ENCODE peak calls at places on chromosomes 12 and 14, in ten cellular contexts. J is activated gamma-delta T cell treated with Interleukin-2 at 50 U/mL for 16 hours; K is brain pericyte; E is SHP77; W is skeletal muscle cell; A is activated CD8-positive, alpha-beta memory T cell treated with anti-CD3 and anti-CD28 coated beads, Interleukin-2, amount 50 U/mL, for 4 hours; R is GM04504; Z is OCI-M1; B is PC-3; C is fibroblast of the aortic adventitia. G is an unnamed sample.

GRCh38 chr12:59084758-59085383 is 164.6 kb upstream of the LRIG3 start:
- DNase-seq in W (no peak), C (peak), E (peak), Z (no peak), R (peak), B (no peak), K (peak), A (no peak), J (no peak), G (peak)

GRCh38 chr12:6790496-6791150 is 1.3 kb downstream of the CD4 start:
- DNase-seq in W (no peak), Z (peak), R (no peak), A (no peak), K (no peak), C (no peak), E (no peak), B (no peak), J (no peak), G (no peak)

GRCh38 chr12:92553389-92553788 is 149.4 kb upstream of the PLEKHG7 start:
- DNase-seq in Z (no peak), E (no peak), J (no peak), K (no peak), C (no peak), B (no peak), W (no peak), A (no peak), R (no peak), G (no peak)

GRCh38 chr14:51087024-51087423 is 7.9 kb downstream of the TRIM9 start:
- DNase-seq in C (no peak), K (no peak), W (no peak), A (no peak), Z (peak), B (peak), E (peak), J (no peak), R (no peak), G (no peak)

GRCh38 chr14:100498068-100498467 is 89.1 kb downstream of the BEGAIN start:
- DNase-seq in A (no peak), C (no peak), K (no peak), Z (no peak), J (no peak), B (no peak), E (no peak), W (no peak), R (no peak), G (no peak)

GRCh38 chr14:103910262-103910935 is 17.9 kb upstream of the TDRD9 start:
- DNase-seq in J (peak), W (peak), B (peak), K (no peak), A (peak), C (peak), R (peak), Z (peak), E (peak), G (peak)

GRCh38 chr14:101405171-101405883 is 156.0 kb upstream of the DIO3 start:
- DNase-seq in A (no peak), B (peak), J (no peak), Z (no peak), E (no peak), C (no peak), K (no peak), R (no peak), W (peak), G (peak)

GRCh38 chr14:40309124-40309523 is 876.9 kb upstream of the FBXO33 start:
- DNase-seq in A (no peak), R (no peak), K (no peak), C (no peak), W (no peak), J (no peak), Z (no peak), B (no peak), E (no peak), G (no peak)

GRCh38 chr14:104151028-104151385 is 12.6 kb downstream of the KIF26A start:
- DNase-seq in J (no peak), A (no peak), C (no peak), W (no peak), E (no peak), R (no peak), B (no peak), K (no peak), Z (no peak), G (no peak)

GRCh38 chr12:55745361-55746146 is 2.6 kb downstream of the GDF11 start:
- DNase-seq in K (no peak), A (no peak), R (no peak), Z (peak), J (no peak), E (no peak), C (peak), W (no peak), B (no peak), G (no peak)

GRCh38 chr12:78181544-78182162 is 351.0 kb downstream of the NAV3 start:
- DNase-seq in B (peak), C (peak), Z (peak), J (no peak), A (no peak), K (no peak), R (no peak), E (peak), W (no peak), G (peak)

GRCh38 chr12:14833952-14834351 is 9.4 kb downstream of the ART4 start:
- DNase-seq in Z (peak), C (no peak), A (no peak), W (no peak), K (no peak), E (no peak), J (no peak), B (no peak), R (no peak), G (no peak)

GRCh38 chr12:31491819-31492598 is 98.9 kb downstream of the DENND5B start:
- DNase-seq in K (peak), W (peak), Z (no peak), B (peak), E (no peak), R (peak), C (peak), A (no peak), J (no peak), G (peak)

GRCh38 chr14:54003064-54003463 is 46.4 kb upstream of the BMP4 start:
- DNase-seq in W (no peak), R (no peak), B (peak), A (no peak), J (no peak), E (peak), K (no peak), C (no peak), Z (no peak), G (no peak)

GRCh38 chr12:31832740-31833540 is 104.1 kb upstream of the AMN1 start:
- DNase-seq in R (no peak), W (no peak), C (no peak), K (no peak), E (no peak), B (no peak), J (peak), A (no peak), Z (peak), G (no peak)

GRCh38 chr12:79337891-79338290 is 352.9 kb downstream of the PAWR start:
- DNase-seq in R (no peak), A (no peak), Z (no peak), C (no peak), J (no peak), B (no peak), K (no peak), W (no peak), E (no peak), G (no peak)

GRCh38 chr14:74239848-74240793 is 872 bp downstream of the VSX2 start:
- DNase-seq in J (no peak), E (no peak), R (no peak), B (no peak), W (no peak), C (peak), K (no peak), Z (no peak), A (no peak), G (no peak)

GRCh38 chr12:109308534-109309440 is at the start of gene FOXN4:
- DNase-seq in C (no peak), E (no peak), J (no peak), K (no peak), B (no peak), W (no peak), A (no peak), Z (no peak), R (no peak), G (no peak)

GRCh38 chr12:104064842-104065441 is 611 bp downstream of the HCFC2 start:
- DNase-seq in A (no peak), W (no peak), R (no peak), B (peak), C (no peak), J (no peak), Z (peak), E (no peak), K (no peak), G (no peak)

GRCh38 chr14:75322746-75323145 is 44.1 kb downstream of the FOS start:
- DNase-seq in W (no peak), E (no peak), A (no peak), B (no peak), Z (no peak), K (no peak), R (no peak), J (no peak), C (no peak), G (no peak)

GRCh38 chr12:117098361-117099217 is 627 bp downstream of the TESC start:
- DNase-seq in K (no peak), J (no peak), A (peak), B (no peak), C (no peak), Z (peak), E (no peak), W (no peak), R (no peak), G (no peak)

GRCh38 chr12:70744133-70744532 is 106.9 kb upstream of the PTPRB start:
- DNase-seq in J (no peak), W (no peak), C (peak), K (no peak), E (no peak), R (no peak), Z (no peak), B (peak), A (no peak), G (no peak)

GRCh38 chr12:2154050-2154449 is 101.3 kb downstream of the CACNA1C start:
- DNase-seq in B (no peak), W (peak), Z (no peak), J (no peak), E (no peak), C (peak), A (no peak), K (no peak), R (no peak), G (no peak)

GRCh38 chr14:104930526-104931322 is 6.0 kb downstream of the PLD4 start:
- DNase-seq in E (no peak), R (no peak), W (no peak), C (no peak), B (no peak), Z (no peak), A (peak), K (no peak), J (no peak), G (no peak)

GRCh38 chr12:119151445-119151844 is 27.3 kb upstream of the HSPB8 start:
- DNase-seq in R (no peak), E (no peak), J (no peak), A (no peak), Z (no peak), B (no peak), K (no peak), W (no peak), C (no peak), G (no peak)

GRCh38 chr12:58711968-58712367 is 208.3 kb downstream of the LRIG3 start:
- DNase-seq in W (peak), E (no peak), A (no peak), C (peak), R (peak), B (peak), Z (no peak), K (no peak), J (no peak), G (no peak)

GRCh38 chr14:65329911-65330310 is 82.6 kb upstream of the FUT8 start:
- DNase-seq in B (no peak), E (no peak), J (no peak), A (no peak), R (no peak), C (no peak), K (no peak), Z (peak), W (no peak), G (no peak)

GRCh38 chr12:121898287-121898686 is 9.7 kb downstream of the PSMD9 start:
- DNase-seq in E (no peak), A (no peak), B (no peak), C (no peak), K (no peak), J (no peak), R (no peak), W (no peak), Z (no peak), G (no peak)

GRCh38 chr14:103512701-103513611 is 9.7 kb downstream of the CKB start:
- DNase-seq in J (no peak), R (peak), Z (no peak), E (no peak), C (peak), K (no peak), B (peak), W (peak), A (no peak), G (no peak)

GRCh38 chr12:113201187-113202177 is 16.0 kb downstream of the RITA1 start:
- DNase-seq in B (no peak), C (no peak), J (no peak), A (no peak), R (no peak), E (no peak), W (no peak), K (no peak), Z (no peak), G (no peak)

GRCh38 chr12:99985129-99985570 is 414 bp upstream of the ANKS1B start:
- DNase-seq in J (no peak), B (no peak), Z (peak), K (no peak), C (peak), A (no peak), W (no peak), R (no peak), E (no peak), G (no peak)

GRCh38 chr12:82554529-82554928 is 132.2 kb upstream of the TMTC2 start:
- DNase-seq in R (no peak), Z (no peak), B (no peak), W (no peak), C (no peak), J (no peak), E (no peak), K (no peak), A (no peak), G (no peak)

GRCh38 chr14:76129851-76130576 is 21.7 kb upstream of the GPATCH2L start:
- DNase-seq in A (no peak), R (no peak), B (no peak), Z (no peak), C (no peak), J (no peak), E (no peak), W (no peak), K (no peak), G (no peak)

GRCh38 chr14:103890836-103891666 is 37.2 kb upstream of the TDRD9 start:
- DNase-seq in B (no peak), K (no peak), W (no peak), Z (no peak), R (no peak), E (no peak), C (no peak), A (no peak), J (no peak), G (no peak)

GRCh38 chr12:64258576-64258975 is 36.5 kb upstream of the KICS2 start:
- DNase-seq in B (no peak), K (no peak), C (no peak), A (no peak), Z (no peak), R (no peak), W (no peak), E (peak), J (no peak), G (no peak)

GRCh38 chr12:117367006-117367638 is 5.7 kb upstream of the NOS1 start:
- DNase-seq in C (peak), A (peak), R (peak), W (peak), J (peak), Z (peak), E (peak), B (peak), K (peak), G (peak)